ENCODE peak calls at places on chromosomes 12 and 14, in ten cellular contexts. One of them, this sample, is unnamed.
A peak's percentile ranks its signal among the peaks of the same experiment; 100 is the strongest.

GRCh38 chr14:94995551-94995950 is 161.8 kb downstream of the DICER1 start:
- DNase-seq in gastrocnemius medialis: no peak
- DNase-seq in adrenal gland: no peak
- DNase-seq in suprapubic skin: no peak
- DNase-seq in body of pancreas: no peak
- DNase-seq in IMR-90: no peak
- DNase-seq in tibial nerve: no peak
- DNase-seq in ovary: no peak
- DNase-seq in A549: no peak
- DNase-seq in H1: no peak
- DNase-seq in this sample: no peak

GRCh38 chr14:77883479-77884238 is 83.8 kb downstream of the ADCK1 start:
- DNase-seq in A549: peak; percentile 9
- DNase-seq in ovary: no peak
- DNase-seq in body of pancreas: no peak
- DNase-seq in H1: no peak
- DNase-seq in gastrocnemius medialis: no peak
- DNase-seq in adrenal gland: no peak
- DNase-seq in IMR-90: no peak
- DNase-seq in tibial nerve: no peak
- DNase-seq in suprapubic skin: no peak
- DNase-seq in this sample: peak; percentile 20

GRCh38 chr12:124457287-124458219 is 109.9 kb downstream of the NCOR2 start:
- DNase-seq in tibial nerve: peak; percentile 82
- DNase-seq in H1: no peak
- DNase-seq in body of pancreas: no peak
- DNase-seq in suprapubic skin: peak; percentile 91
- DNase-seq in ovary: peak; percentile 76
- DNase-seq in A549: no peak
- DNase-seq in gastrocnemius medialis: peak; percentile 96
- DNase-seq in adrenal gland: peak; percentile 69
- DNase-seq in IMR-90: peak; percentile 44
- DNase-seq in this sample: peak; percentile 28

GRCh38 chr14:91689608-91690007 is 42.3 kb downstream of the CATSPERB start:
- DNase-seq in gastrocnemius medialis: no peak
- DNase-seq in A549: no peak
- DNase-seq in body of pancreas: no peak
- DNase-seq in IMR-90: no peak
- DNase-seq in ovary: no peak
- DNase-seq in adrenal gland: no peak
- DNase-seq in tibial nerve: no peak
- DNase-seq in suprapubic skin: no peak
- DNase-seq in H1: no peak
- DNase-seq in this sample: no peak

GRCh38 chr14:28609228-28609828 is 157.3 kb upstream of the FOXG1 start:
- DNase-seq in body of pancreas: peak; percentile 50
- DNase-seq in suprapubic skin: no peak
- DNase-seq in gastrocnemius medialis: no peak
- DNase-seq in adrenal gland: peak; percentile 31
- DNase-seq in A549: peak; percentile 63
- DNase-seq in IMR-90: peak; percentile 1
- DNase-seq in tibial nerve: peak; percentile 37
- DNase-seq in ovary: peak; percentile 22
- DNase-seq in H1: peak; percentile 76
- DNase-seq in this sample: peak; percentile 1

GRCh38 chr12:42794811-42795210 is 205.3 kb upstream of the PRICKLE1 start:
- DNase-seq in tibial nerve: no peak
- DNase-seq in suprapubic skin: no peak
- DNase-seq in ovary: no peak
- DNase-seq in IMR-90: peak; percentile 79
- DNase-seq in adrenal gland: no peak
- DNase-seq in gastrocnemius medialis: no peak
- DNase-seq in body of pancreas: no peak
- DNase-seq in H1: no peak
- DNase-seq in A549: no peak
- DNase-seq in this sample: no peak

GRCh38 chr12:125092872-125093680 is 27.8 kb downstream of the AACS start:
- DNase-seq in body of pancreas: no peak
- DNase-seq in ovary: no peak
- DNase-seq in gastrocnemius medialis: no peak
- DNase-seq in suprapubic skin: no peak
- DNase-seq in adrenal gland: peak; percentile 38
- DNase-seq in H1: no peak
- DNase-seq in tibial nerve: no peak
- DNase-seq in IMR-90: peak; percentile 66
- DNase-seq in A549: peak; percentile 63
- DNase-seq in this sample: no peak

GRCh38 chr12:52209321-52209720 is 17.5 kb upstream of the KRT80 start:
- DNase-seq in body of pancreas: no peak
- DNase-seq in suprapubic skin: peak; percentile 72
- DNase-seq in tibial nerve: peak; percentile 1
- DNase-seq in adrenal gland: no peak
- DNase-seq in gastrocnemius medialis: peak; percentile 11
- DNase-seq in ovary: no peak
- DNase-seq in IMR-90: no peak
- DNase-seq in A549: no peak
- DNase-seq in H1: no peak
- DNase-seq in this sample: no peak

GRCh38 chr12:96120359-96121100 is 73.6 kb upstream of the ELK3 start:
- DNase-seq in tibial nerve: no peak
- DNase-seq in adrenal gland: no peak
- DNase-seq in ovary: no peak
- DNase-seq in IMR-90: no peak
- DNase-seq in A549: no peak
- DNase-seq in gastrocnemius medialis: no peak
- DNase-seq in body of pancreas: no peak
- DNase-seq in suprapubic skin: no peak
- DNase-seq in H1: no peak
- DNase-seq in this sample: no peak

GRCh38 chr12:88693837-88694445 is 113.7 kb upstream of the KITLG start:
- DNase-seq in tibial nerve: no peak
- DNase-seq in gastrocnemius medialis: no peak
- DNase-seq in A549: no peak
- DNase-seq in ovary: no peak
- DNase-seq in IMR-90: peak; percentile 65
- DNase-seq in H1: no peak
- DNase-seq in suprapubic skin: no peak
- DNase-seq in body of pancreas: no peak
- DNase-seq in adrenal gland: no peak
- DNase-seq in this sample: no peak

GRCh38 chr14:68645371-68645770 is 147.5 kb downstream of the ZFP36L1 start:
- DNase-seq in suprapubic skin: no peak
- DNase-seq in ovary: no peak
- DNase-seq in adrenal gland: no peak
- DNase-seq in H1: no peak
- DNase-seq in tibial nerve: no peak
- DNase-seq in IMR-90: no peak
- DNase-seq in A549: no peak
- DNase-seq in gastrocnemius medialis: no peak
- DNase-seq in body of pancreas: no peak
- DNase-seq in this sample: no peak

GRCh38 chr12:48956279-48957140 is 777 bp downstream of the ARF3 start:
- DNase-seq in tibial nerve: peak; percentile 57
- DNase-seq in A549: peak; percentile 96
- DNase-seq in suprapubic skin: peak; percentile 92
- DNase-seq in IMR-90: peak; percentile 97
- DNase-seq in body of pancreas: peak; percentile 60
- DNase-seq in gastrocnemius medialis: peak; percentile 68
- DNase-seq in ovary: peak; percentile 78
- DNase-seq in adrenal gland: peak; percentile 94
- DNase-seq in H1: peak; percentile 83
- DNase-seq in this sample: peak; percentile 85

GRCh38 chr14:59705245-59705644 is 128.6 kb upstream of the CCDC175 start:
- DNase-seq in IMR-90: no peak
- DNase-seq in H1: no peak
- DNase-seq in tibial nerve: no peak
- DNase-seq in suprapubic skin: no peak
- DNase-seq in adrenal gland: no peak
- DNase-seq in ovary: no peak
- DNase-seq in A549: no peak
- DNase-seq in body of pancreas: no peak
- DNase-seq in gastrocnemius medialis: no peak
- DNase-seq in this sample: no peak
- H3K27ac ChIP-seq in IMR-90: no peak overlapping the region
- H3K27ac ChIP-seq in H1: no peak overlapping the region
- H3K27ac ChIP-seq in tibial nerve: no peak overlapping the region
- H3K27ac ChIP-seq in suprapubic skin: no peak overlapping the region
- H3K27ac ChIP-seq in adrenal gland: no peak overlapping the region
- H3K27ac ChIP-seq in ovary: no peak overlapping the region
- H3K27ac ChIP-seq in A549: no peak overlapping the region
- H3K27ac ChIP-seq in body of pancreas: no peak overlapping the region
- H3K27ac ChIP-seq in gastrocnemius medialis: no peak overlapping the region
- H3K27ac ChIP-seq in this sample: no peak overlapping the region

DNA sequence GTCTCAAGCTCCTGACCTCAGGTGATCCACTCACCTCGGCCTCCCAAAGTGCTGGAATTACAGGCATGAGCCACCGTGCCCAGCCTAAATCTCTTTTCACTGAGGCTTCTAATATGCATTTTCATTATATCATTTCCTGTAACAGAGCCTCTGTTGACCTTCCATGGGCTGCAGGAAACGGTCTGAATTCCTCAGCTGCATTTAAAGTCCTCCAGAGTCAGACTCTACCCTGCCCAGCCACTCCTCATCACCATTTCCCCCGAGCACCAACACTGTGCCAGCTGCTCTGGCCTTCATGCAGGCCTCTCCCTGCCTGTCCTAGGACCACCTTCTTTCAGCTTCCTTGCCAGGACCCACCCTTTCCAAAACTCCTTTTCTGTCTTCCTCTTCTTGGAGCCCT is 9.8 kb upstream of the NFKBIA start:
- DNase-seq in A549: no peak
- DNase-seq in tibial nerve: no peak
- DNase-seq in H1: no peak
- DNase-seq in gastrocnemius medialis: no peak
- DNase-seq in adrenal gland: no peak
- DNase-seq in suprapubic skin: no peak
- DNase-seq in ovary: no peak
- DNase-seq in body of pancreas: no peak
- DNase-seq in IMR-90: peak; percentile 49
- DNase-seq in this sample: no peak
- TF ChIP-seq POLR2A in A549: no peak
- TF ChIP-seq POLR2A in tibial nerve: no peak
- TF ChIP-seq POLR2A in H1: no peak
- TF ChIP-seq POLR2A in gastrocnemius medialis: no peak
- TF ChIP-seq POLR2A in adrenal gland: no peak
- TF ChIP-seq POLR2A in suprapubic skin: no peak
- TF ChIP-seq POLR2A in ovary: no peak
- TF ChIP-seq POLR2A in body of pancreas: no peak
- TF ChIP-seq POLR2A in IMR-90: no peak
- TF ChIP-seq POLR2A in this sample: no peak

GRCh38 chr12:78584695-78585094 is 279.9 kb upstream of the SYT1 start:
- DNase-seq in body of pancreas: no peak
- DNase-seq in gastrocnemius medialis: no peak
- DNase-seq in IMR-90: peak; percentile 6
- DNase-seq in ovary: no peak
- DNase-seq in tibial nerve: no peak
- DNase-seq in suprapubic skin: no peak
- DNase-seq in A549: peak; percentile 55
- DNase-seq in H1: peak; percentile 62
- DNase-seq in adrenal gland: no peak
- DNase-seq in this sample: no peak
- TF ChIP-seq CTCF in body of pancreas: no peak
- TF ChIP-seq CTCF in gastrocnemius medialis: no peak
- TF ChIP-seq CTCF in IMR-90: peak; percentile 13
- TF ChIP-seq CTCF in ovary: no peak
- TF ChIP-seq CTCF in tibial nerve: no peak
- TF ChIP-seq CTCF in suprapubic skin: no peak
- TF ChIP-seq CTCF in A549: no peak
- TF ChIP-seq CTCF in H1: peak; percentile 82
- TF ChIP-seq CTCF in adrenal gland: no peak
- TF ChIP-seq CTCF in this sample: no peak

GRCh38 chr12:64082866-64083268 is 139.2 kb downstream of the KICS2 start:
- DNase-seq in tibial nerve: no peak
- DNase-seq in H1: no peak
- DNase-seq in IMR-90: no peak
- DNase-seq in adrenal gland: peak; percentile 35
- DNase-seq in A549: peak; percentile 16
- DNase-seq in gastrocnemius medialis: no peak
- DNase-seq in suprapubic skin: no peak
- DNase-seq in ovary: no peak
- DNase-seq in body of pancreas: no peak
- DNase-seq in this sample: no peak

GRCh38 chr12:64085996-64086395 is 136.1 kb downstream of the KICS2 start:
- DNase-seq in A549: peak; percentile 61
- DNase-seq in adrenal gland: no peak
- DNase-seq in gastrocnemius medialis: no peak
- DNase-seq in body of pancreas: no peak
- DNase-seq in H1: no peak
- DNase-seq in ovary: no peak
- DNase-seq in tibial nerve: no peak
- DNase-seq in IMR-90: peak; percentile 23
- DNase-seq in suprapubic skin: no peak
- DNase-seq in this sample: no peak

GRCh38 chr12:64085154-64085553 is 136.9 kb downstream of the KICS2 start:
- DNase-seq in gastrocnemius medialis: no peak
- DNase-seq in A549: no peak
- DNase-seq in ovary: no peak
- DNase-seq in suprapubic skin: no peak
- DNase-seq in IMR-90: no peak
- DNase-seq in adrenal gland: no peak
- DNase-seq in body of pancreas: no peak
- DNase-seq in tibial nerve: no peak
- DNase-seq in H1: no peak
- DNase-seq in this sample: no peak

GRCh38 chr12:64081020-64081419 is 141.1 kb downstream of the KICS2 start:
- DNase-seq in body of pancreas: no peak
- DNase-seq in H1: no peak
- DNase-seq in A549: no peak
- DNase-seq in tibial nerve: no peak
- DNase-seq in ovary: no peak
- DNase-seq in gastrocnemius medialis: no peak
- DNase-seq in IMR-90: no peak
- DNase-seq in adrenal gland: no peak
- DNase-seq in suprapubic skin: no peak
- DNase-seq in this sample: no peak

DNA sequence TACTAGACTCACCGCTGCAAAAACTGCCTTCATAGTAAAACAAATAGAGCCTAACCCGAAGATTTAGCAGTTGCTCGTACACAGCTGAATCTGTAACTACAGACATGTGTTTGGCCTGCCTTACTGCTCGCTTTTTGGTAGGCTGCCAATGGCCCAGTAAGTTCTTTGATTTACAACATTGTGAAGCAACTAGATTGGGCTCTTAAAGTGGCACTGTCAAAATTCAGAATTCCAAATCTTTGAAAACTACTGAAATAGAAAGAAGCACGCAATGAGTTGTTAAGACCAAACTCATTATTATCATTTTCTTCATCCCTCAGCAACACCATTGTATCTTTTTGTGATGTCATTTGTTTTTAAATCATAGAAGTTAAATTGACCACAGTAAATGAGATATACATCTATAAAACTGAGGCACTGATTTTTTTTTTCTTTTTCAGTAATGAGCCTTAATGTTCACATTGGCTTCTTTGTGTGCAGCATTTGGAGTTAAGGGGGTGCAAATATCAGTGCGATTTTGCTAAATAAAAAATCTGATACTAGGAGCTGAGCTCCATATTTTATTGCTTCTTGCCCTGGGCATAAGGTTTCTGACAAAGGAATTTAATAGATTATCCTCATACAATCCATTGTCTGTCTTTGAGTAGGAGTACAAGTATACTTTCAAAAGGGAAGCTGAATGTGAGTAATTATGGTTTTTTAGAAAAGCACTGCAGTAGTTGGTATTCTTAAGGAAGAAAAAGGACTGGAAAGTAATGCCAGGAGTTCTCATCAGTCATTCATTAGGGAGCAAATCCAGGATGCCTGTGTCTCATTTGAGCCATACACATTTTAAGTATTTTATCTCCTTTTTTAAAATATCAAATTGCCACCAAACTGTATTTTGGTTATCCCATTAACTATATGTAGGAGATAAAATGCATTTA is 138.5 kb downstream of the KICS2 start:
- DNase-seq in A549: peak; percentile 72
- DNase-seq in suprapubic skin: peak; percentile 83
- DNase-seq in adrenal gland: peak; percentile 92
- DNase-seq in ovary: peak; percentile 75
- DNase-seq in gastrocnemius medialis: peak; percentile 83
- DNase-seq in tibial nerve: peak; percentile 64
- DNase-seq in H1: no peak
- DNase-seq in IMR-90: peak; percentile 95
- DNase-seq in body of pancreas: peak; percentile 88
- DNase-seq in this sample: peak; percentile 94
- H3K27ac ChIP-seq in A549: peak overlapping the region; percentile 79
- H3K27ac ChIP-seq in suprapubic skin: peak overlapping the region; percentile 81
- H3K27ac ChIP-seq in adrenal gland: peak overlapping the region; percentile 88
- H3K27ac ChIP-seq in ovary: no peak overlapping the region
- H3K27ac ChIP-seq in gastrocnemius medialis: peak overlapping the region; percentile 65
- H3K27ac ChIP-seq in tibial nerve: peak overlapping the region; percentile 75
- H3K27ac ChIP-seq in H1: no peak overlapping the region
- H3K27ac ChIP-seq in IMR-90: peak overlapping the region; percentile 26
- H3K27ac ChIP-seq in body of pancreas: peak overlapping the region; percentile 75
- H3K27ac ChIP-seq in this sample: peak overlapping the region; percentile 88

This sample was measured in thyroid gland.